ENCODE peak calls at places on chromosomes 7 and 10, in four cellular contexts. One of them, this sample, is unnamed.

GRCh38 chr10:42367532-42368230 is 270.7 kb downstream of the ZNF33B start:
- DNase-seq in NCI-H187: no peak
- DNase-seq in activated naive CD4-positive, alpha-beta T cell treated with Interleukin-2 at 50 U/mL for 16 hours: peak; percentile 9
- DNase-seq in activated CD8-positive, alpha-beta memory T cell treated with anti-CD3 and anti-CD28 coated beads for 24 hours: peak; percentile 55
- DNase-seq in this sample: no peak

GRCh38 chr7:31948041-31948440 is 122.2 kb downstream of the PDE1C start:
- DNase-seq in NCI-H187: no peak
- DNase-seq in activated naive CD4-positive, alpha-beta T cell treated with Interleukin-2 at 50 U/mL for 16 hours: no peak
- DNase-seq in activated CD8-positive, alpha-beta memory T cell treated with anti-CD3 and anti-CD28 coated beads for 24 hours: no peak
- DNase-seq in this sample: no peak

GRCh38 chr10:100989088-100989487 is 1.7 kb downstream of the TWNK start:
- DNase-seq in NCI-H187: no peak
- DNase-seq in activated naive CD4-positive, alpha-beta T cell treated with Interleukin-2 at 50 U/mL for 16 hours: no peak
- DNase-seq in activated CD8-positive, alpha-beta memory T cell treated with anti-CD3 and anti-CD28 coated beads for 24 hours: no peak
- DNase-seq in this sample: no peak

GRCh38 chr10:111199587-111199986 is 122.8 kb downstream of the ADRA2A start:
- DNase-seq in NCI-H187: no peak
- DNase-seq in activated naive CD4-positive, alpha-beta T cell treated with Interleukin-2 at 50 U/mL for 16 hours: no peak
- DNase-seq in activated CD8-positive, alpha-beta memory T cell treated with anti-CD3 and anti-CD28 coated beads for 24 hours: no peak
- DNase-seq in this sample: no peak

GRCh38 chr10:133177380-133178157 is 17.6 kb downstream of the KNDC1 start:
- DNase-seq in NCI-H187: no peak
- DNase-seq in activated naive CD4-positive, alpha-beta T cell treated with Interleukin-2 at 50 U/mL for 16 hours: no peak
- DNase-seq in activated CD8-positive, alpha-beta memory T cell treated with anti-CD3 and anti-CD28 coated beads for 24 hours: no peak
- DNase-seq in this sample: no peak

GRCh38 chr7:136134503-136134902 is 157.3 kb upstream of the MTPN start:
- DNase-seq in NCI-H187: no peak
- DNase-seq in activated naive CD4-positive, alpha-beta T cell treated with Interleukin-2 at 50 U/mL for 16 hours: no peak
- DNase-seq in activated CD8-positive, alpha-beta memory T cell treated with anti-CD3 and anti-CD28 coated beads for 24 hours: no peak
- DNase-seq in this sample: no peak

GRCh38 chr10:103553743-103554487 is 60.4 kb downstream of the NEURL1 start:
- DNase-seq in NCI-H187: no peak
- DNase-seq in activated naive CD4-positive, alpha-beta T cell treated with Interleukin-2 at 50 U/mL for 16 hours: peak; percentile 32
- DNase-seq in activated CD8-positive, alpha-beta memory T cell treated with anti-CD3 and anti-CD28 coated beads for 24 hours: peak; percentile 70
- DNase-seq in this sample: no peak

GRCh38 chr7:127927339-127927679 is 103.9 kb downstream of the LRRC4 start:
- DNase-seq in NCI-H187: no peak
- DNase-seq in activated naive CD4-positive, alpha-beta T cell treated with Interleukin-2 at 50 U/mL for 16 hours: no peak
- DNase-seq in activated CD8-positive, alpha-beta memory T cell treated with anti-CD3 and anti-CD28 coated beads for 24 hours: no peak
- DNase-seq in this sample: no peak

GRCh38 chr10:30534465-30535144 is 94.9 kb downstream of the LYZL2 start:
- DNase-seq in NCI-H187: no peak
- DNase-seq in activated naive CD4-positive, alpha-beta T cell treated with Interleukin-2 at 50 U/mL for 16 hours: peak; percentile 72
- DNase-seq in activated CD8-positive, alpha-beta memory T cell treated with anti-CD3 and anti-CD28 coated beads for 24 hours: peak; percentile 83
- DNase-seq in this sample: no peak

GRCh38 chr7:2269468-2270460 is 27.7 kb downstream of the NUDT1 start:
- DNase-seq in NCI-H187: no peak
- DNase-seq in activated naive CD4-positive, alpha-beta T cell treated with Interleukin-2 at 50 U/mL for 16 hours: no peak
- DNase-seq in activated CD8-positive, alpha-beta memory T cell treated with anti-CD3 and anti-CD28 coated beads for 24 hours: no peak
- DNase-seq in this sample: no peak

GRCh38 chr10:5497948-5498730 is 1.2 kb downstream of the CALML5 start:
- DNase-seq in NCI-H187: no peak
- DNase-seq in activated naive CD4-positive, alpha-beta T cell treated with Interleukin-2 at 50 U/mL for 16 hours: no peak
- DNase-seq in activated CD8-positive, alpha-beta memory T cell treated with anti-CD3 and anti-CD28 coated beads for 24 hours: no peak
- DNase-seq in this sample: no peak

GRCh38 chr7:98300595-98301372 is 19.3 kb downstream of the BRI3 start:
- DNase-seq in NCI-H187: no peak
- DNase-seq in activated naive CD4-positive, alpha-beta T cell treated with Interleukin-2 at 50 U/mL for 16 hours: no peak
- DNase-seq in activated CD8-positive, alpha-beta memory T cell treated with anti-CD3 and anti-CD28 coated beads for 24 hours: no peak
- DNase-seq in this sample: no peak

GRCh38 chr7:101114492-101114891 is 12.4 kb upstream of the SERPINE1 start:
- DNase-seq in NCI-H187: no peak
- DNase-seq in activated naive CD4-positive, alpha-beta T cell treated with Interleukin-2 at 50 U/mL for 16 hours: no peak
- DNase-seq in activated CD8-positive, alpha-beta memory T cell treated with anti-CD3 and anti-CD28 coated beads for 24 hours: no peak
- DNase-seq in this sample: no peak

GRCh38 chr10:34434119-34434594 is 380.9 kb downstream of the PARD3 start:
- DNase-seq in NCI-H187: no peak
- DNase-seq in activated naive CD4-positive, alpha-beta T cell treated with Interleukin-2 at 50 U/mL for 16 hours: no peak
- DNase-seq in activated CD8-positive, alpha-beta memory T cell treated with anti-CD3 and anti-CD28 coated beads for 24 hours: no peak
- DNase-seq in this sample: no peak

GRCh38 chr7:44244282-44244681 is 43.5 kb downstream of the YKT6 start:
- DNase-seq in NCI-H187: no peak
- DNase-seq in activated naive CD4-positive, alpha-beta T cell treated with Interleukin-2 at 50 U/mL for 16 hours: peak; percentile 35
- DNase-seq in activated CD8-positive, alpha-beta memory T cell treated with anti-CD3 and anti-CD28 coated beads for 24 hours: peak; percentile 75
- DNase-seq in this sample: no peak

GRCh38 chr7:88215295-88215694 is 4.5 kb downstream of the SRI start:
- DNase-seq in NCI-H187: no peak
- DNase-seq in activated naive CD4-positive, alpha-beta T cell treated with Interleukin-2 at 50 U/mL for 16 hours: no peak
- DNase-seq in activated CD8-positive, alpha-beta memory T cell treated with anti-CD3 and anti-CD28 coated beads for 24 hours: no peak
- DNase-seq in this sample: no peak

GRCh38 chr10:130244031-130244927 is 108.1 kb downstream of the GLRX3 start:
- DNase-seq in NCI-H187: no peak
- DNase-seq in activated naive CD4-positive, alpha-beta T cell treated with Interleukin-2 at 50 U/mL for 16 hours: no peak
- DNase-seq in activated CD8-positive, alpha-beta memory T cell treated with anti-CD3 and anti-CD28 coated beads for 24 hours: peak; percentile 44
- DNase-seq in this sample: peak; percentile 79

GRCh38 chr7:98281757-98282652 is 519 bp downstream of the BRI3 start:
- DNase-seq in NCI-H187: no peak
- DNase-seq in activated naive CD4-positive, alpha-beta T cell treated with Interleukin-2 at 50 U/mL for 16 hours: no peak
- DNase-seq in activated CD8-positive, alpha-beta memory T cell treated with anti-CD3 and anti-CD28 coated beads for 24 hours: no peak
- DNase-seq in this sample: no peak

GRCh38 chr10:94403034-94403822 is 887 bp downstream of the TBC1D12 start:
- DNase-seq in NCI-H187: peak; percentile 6
- DNase-seq in activated naive CD4-positive, alpha-beta T cell treated with Interleukin-2 at 50 U/mL for 16 hours: peak; percentile 10
- DNase-seq in activated CD8-positive, alpha-beta memory T cell treated with anti-CD3 and anti-CD28 coated beads for 24 hours: peak; percentile 61
- DNase-seq in this sample: no peak

GRCh38 chr10:101044117-101044516 is 13.1 kb downstream of the SFXN3 start:
- DNase-seq in NCI-H187: no peak
- DNase-seq in activated naive CD4-positive, alpha-beta T cell treated with Interleukin-2 at 50 U/mL for 16 hours: no peak
- DNase-seq in activated CD8-positive, alpha-beta memory T cell treated with anti-CD3 and anti-CD28 coated beads for 24 hours: no peak
- DNase-seq in this sample: no peak

GRCh38 chr7:79182283-79182682 is 271.2 kb downstream of the MAGI2 start:
- DNase-seq in NCI-H187: no peak
- DNase-seq in activated naive CD4-positive, alpha-beta T cell treated with Interleukin-2 at 50 U/mL for 16 hours: no peak
- DNase-seq in activated CD8-positive, alpha-beta memory T cell treated with anti-CD3 and anti-CD28 coated beads for 24 hours: no peak
- DNase-seq in this sample: no peak

GRCh38 chr10:62025901-62026879 is 124.7 kb downstream of the ARID5B start:
- DNase-seq in NCI-H187: no peak
- DNase-seq in activated naive CD4-positive, alpha-beta T cell treated with Interleukin-2 at 50 U/mL for 16 hours: no peak
- DNase-seq in activated CD8-positive, alpha-beta memory T cell treated with anti-CD3 and anti-CD28 coated beads for 24 hours: no peak
- DNase-seq in this sample: no peak

GRCh38 chr10:62012318-62012717 is 110.8 kb downstream of the ARID5B start:
- DNase-seq in NCI-H187: no peak
- DNase-seq in activated naive CD4-positive, alpha-beta T cell treated with Interleukin-2 at 50 U/mL for 16 hours: no peak
- DNase-seq in activated CD8-positive, alpha-beta memory T cell treated with anti-CD3 and anti-CD28 coated beads for 24 hours: no peak
- DNase-seq in this sample: no peak

GRCh38 chr7:69597278-69598076 is 798 bp upstream of the AUTS2 start:
- DNase-seq in NCI-H187: no peak
- DNase-seq in activated naive CD4-positive, alpha-beta T cell treated with Interleukin-2 at 50 U/mL for 16 hours: no peak
- DNase-seq in activated CD8-positive, alpha-beta memory T cell treated with anti-CD3 and anti-CD28 coated beads for 24 hours: peak; percentile 62
- DNase-seq in this sample: no peak

GRCh38 chr10:29757551-29758297 is 123.0 kb upstream of the SVIL start:
- DNase-seq in NCI-H187: no peak
- DNase-seq in activated naive CD4-positive, alpha-beta T cell treated with Interleukin-2 at 50 U/mL for 16 hours: no peak
- DNase-seq in activated CD8-positive, alpha-beta memory T cell treated with anti-CD3 and anti-CD28 coated beads for 24 hours: no peak
- DNase-seq in this sample: no peak

GRCh38 chr7:19116121-19117080 is 1.0 kb downstream of the TWIST1 start:
- DNase-seq in NCI-H187: no peak
- DNase-seq in activated naive CD4-positive, alpha-beta T cell treated with Interleukin-2 at 50 U/mL for 16 hours: no peak
- DNase-seq in activated CD8-positive, alpha-beta memory T cell treated with anti-CD3 and anti-CD28 coated beads for 24 hours: no peak
- DNase-seq in this sample: no peak

GRCh38 chr10:108801775-108802516 is 1121.4 kb downstream of the XPNPEP1 start:
- DNase-seq in NCI-H187: no peak
- DNase-seq in activated naive CD4-positive, alpha-beta T cell treated with Interleukin-2 at 50 U/mL for 16 hours: no peak
- DNase-seq in activated CD8-positive, alpha-beta memory T cell treated with anti-CD3 and anti-CD28 coated beads for 24 hours: no peak
- DNase-seq in this sample: no peak

GRCh38 chr10:17100586-17100985 is 29.0 kb downstream of the CUBN start:
- DNase-seq in NCI-H187: no peak
- DNase-seq in activated naive CD4-positive, alpha-beta T cell treated with Interleukin-2 at 50 U/mL for 16 hours: no peak
- DNase-seq in activated CD8-positive, alpha-beta memory T cell treated with anti-CD3 and anti-CD28 coated beads for 24 hours: no peak
- DNase-seq in this sample: no peak

GRCh38 chr10:83677795-83678194 is 461.5 kb upstream of the GHITM start:
- DNase-seq in NCI-H187: no peak
- DNase-seq in activated naive CD4-positive, alpha-beta T cell treated with Interleukin-2 at 50 U/mL for 16 hours: no peak
- DNase-seq in activated CD8-positive, alpha-beta memory T cell treated with anti-CD3 and anti-CD28 coated beads for 24 hours: no peak
- DNase-seq in this sample: no peak

GRCh38 chr7:70793767-70794166 is 338.2 kb upstream of the GALNT17 start:
- DNase-seq in NCI-H187: no peak
- DNase-seq in activated naive CD4-positive, alpha-beta T cell treated with Interleukin-2 at 50 U/mL for 16 hours: no peak
- DNase-seq in activated CD8-positive, alpha-beta memory T cell treated with anti-CD3 and anti-CD28 coated beads for 24 hours: no peak
- DNase-seq in this sample: no peak

GRCh38 chr7:103076767-103077166 is 1.8 kb downstream of the ARMC10 start:
- DNase-seq in NCI-H187: no peak
- DNase-seq in activated naive CD4-positive, alpha-beta T cell treated with Interleukin-2 at 50 U/mL for 16 hours: no peak
- DNase-seq in activated CD8-positive, alpha-beta memory T cell treated with anti-CD3 and anti-CD28 coated beads for 24 hours: no peak
- DNase-seq in this sample: no peak

GRCh38 chr7:47435889-47436312 is 146.0 kb downstream of the TNS3 start:
- DNase-seq in NCI-H187: no peak
- DNase-seq in activated naive CD4-positive, alpha-beta T cell treated with Interleukin-2 at 50 U/mL for 16 hours: no peak
- DNase-seq in activated CD8-positive, alpha-beta memory T cell treated with anti-CD3 and anti-CD28 coated beads for 24 hours: no peak
- DNase-seq in this sample: no peak

GRCh38 chr7:156764016-156764669 is 123.6 kb downstream of the RNF32 start:
- DNase-seq in NCI-H187: peak; percentile 16
- DNase-seq in activated naive CD4-positive, alpha-beta T cell treated with Interleukin-2 at 50 U/mL for 16 hours: no peak
- DNase-seq in activated CD8-positive, alpha-beta memory T cell treated with anti-CD3 and anti-CD28 coated beads for 24 hours: no peak
- DNase-seq in this sample: no peak

GRCh38 chr10:122097935-122098334 is 109.0 kb downstream of the TACC2 start:
- DNase-seq in NCI-H187: no peak
- DNase-seq in activated naive CD4-positive, alpha-beta T cell treated with Interleukin-2 at 50 U/mL for 16 hours: no peak
- DNase-seq in activated CD8-positive, alpha-beta memory T cell treated with anti-CD3 and anti-CD28 coated beads for 24 hours: no peak
- DNase-seq in this sample: no peak

GRCh38 chr7:140008755-140009610 is 53.8 kb downstream of the PARP12 start:
- DNase-seq in NCI-H187: no peak
- DNase-seq in activated naive CD4-positive, alpha-beta T cell treated with Interleukin-2 at 50 U/mL for 16 hours: no peak
- DNase-seq in activated CD8-positive, alpha-beta memory T cell treated with anti-CD3 and anti-CD28 coated beads for 24 hours: no peak
- DNase-seq in this sample: no peak

GRCh38 chr10:114638874-114639625 is 19.0 kb downstream of the ABLIM1 start:
- DNase-seq in NCI-H187: no peak
- DNase-seq in activated naive CD4-positive, alpha-beta T cell treated with Interleukin-2 at 50 U/mL for 16 hours: no peak
- DNase-seq in activated CD8-positive, alpha-beta memory T cell treated with anti-CD3 and anti-CD28 coated beads for 24 hours: no peak
- DNase-seq in this sample: no peak

GRCh38 chr10:114905450-114905849 is 32.5 kb upstream of the TRUB1 start:
- DNase-seq in NCI-H187: no peak
- DNase-seq in activated naive CD4-positive, alpha-beta T cell treated with Interleukin-2 at 50 U/mL for 16 hours: no peak
- DNase-seq in activated CD8-positive, alpha-beta memory T cell treated with anti-CD3 and anti-CD28 coated beads for 24 hours: no peak
- DNase-seq in this sample: no peak

This sample was measured in vagina.